ENCODE peak calls at places on chromosomes 11 and 22, in six cellular contexts. B is neuronal stem cell, V is mesendoderm, P is mesenchymal stem cell, E is IMR-90, U is H9. H is an unnamed sample.

GRCh38 chr11:77968337-77968736 is 26.1 kb downstream of the INTS4 start:
- DNase-seq in B (no peak), V (no peak), P (no peak), E (no peak), U (no peak), H (no peak)

GRCh38 chr22:46911341-46911740 is 148.9 kb downstream of the TBC1D22A start:
- DNase-seq in B (no peak), V (no peak), P (no peak), E (no peak), U (no peak), H (no peak)

GRCh38 chr11:10514713-10515112 is 26.3 kb downstream of the RNF141 start:
- DNase-seq in B (no peak), V (no peak), P (peak; percentile 37), E (peak; percentile 14), U (no peak), H (no peak)

GRCh38 chr11:125426818-125427528 is 69.1 kb downstream of the FEZ1 start:
- DNase-seq in B (no peak), V (no peak), P (no peak), E (no peak), U (no peak), H (no peak)

GRCh38 chr11:62217191-62217748 is 8.8 kb downstream of the SCGB2A1 start:
- DNase-seq in B (no peak), V (peak; percentile 37), P (peak; percentile 4), E (no peak), U (no peak), H (no peak)

GRCh38 chr11:124865181-124865901 is at the start of gene ROBO3:
- DNase-seq in B (no peak), V (peak; percentile 21), P (peak; percentile 26), E (no peak), U (no peak), H (no peak)

GRCh38 chr11:128039140-128040021 is 548.0 kb downstream of the ETS1 start:
- DNase-seq in B (no peak), V (no peak), P (peak; percentile 52), E (peak; percentile 82), U (no peak), H (no peak)

GRCh38 chr11:43278302-43278956 is 33.4 kb upstream of the API5 start:
- DNase-seq in B (peak; percentile 23), V (peak; percentile 79), P (peak; percentile 19), E (peak; percentile 23), U (peak; percentile 60), H (peak; percentile 67)

GRCh38 chr11:134669796-134670195 is 257.8 kb upstream of the B3GAT1 start:
- DNase-seq in B (no peak), V (no peak), P (no peak), E (no peak), U (no peak), H (no peak)

GRCh38 chr11:118820412-118821357 is 29.7 kb upstream of the DDX6 start:
- DNase-seq in B (no peak), V (peak; percentile 9), P (no peak), E (no peak), U (peak; percentile 44), H (no peak)

GRCh38 chr11:96311120-96311568 is 31.9 kb downstream of the MAML2 start:
- DNase-seq in B (no peak), V (no peak), P (no peak), E (peak; percentile 74), U (no peak), H (peak; percentile 44)

GRCh38 chr11:84146826-84147225 is 860.7 kb upstream of the CCDC90B start:
- DNase-seq in B (no peak), V (peak; percentile 23), P (no peak), E (no peak), U (no peak), H (no peak)

GRCh38 chr11:83459802-83460201 is 173.6 kb upstream of the CCDC90B start:
- DNase-seq in B (no peak), V (no peak), P (no peak), E (no peak), U (no peak), H (no peak)

GRCh38 chr11:9460322-9461067 is at the start of gene ZNF143:
- DNase-seq in B (peak; percentile 100), V (peak; percentile 100), P (peak; percentile 100), E (peak; percentile 100), U (peak; percentile 100), H (peak; percentile 100)

GRCh38 chr11:352456-353180 is 16.7 kb upstream of the B4GALNT4 start:
- DNase-seq in B (no peak), V (no peak), P (no peak), E (no peak), U (no peak), H (no peak)

GRCh38 chr11:25065711-25066110 is 568.9 kb downstream of the LUZP2 start:
- DNase-seq in B (no peak), V (no peak), P (peak; percentile 26), E (peak; percentile 78), U (no peak), H (no peak)

GRCh38 chr22:41327124-41327523 is 25.8 kb downstream of the ZC3H7B start:
- DNase-seq in B (no peak), V (no peak), P (no peak), E (no peak), U (no peak), H (no peak)

GRCh38 chr11:66568124-66568916 is at the start of gene CTSF:
- DNase-seq in B (no peak), V (no peak), P (no peak), E (peak; percentile 49), U (peak; percentile 67), H (peak; percentile 88)
- H3K18ac ChIP-seq in B (peak within 1 kb of the TSS; percentile 56), V (no peak within 1 kb of the TSS), P (no peak within 1 kb of the TSS), E (no peak within 1 kb of the TSS), U (peak within 1 kb of the TSS; percentile 34), H (no peak within 1 kb of the TSS)

GRCh38 chr22:26648761-26649363 is 8.5 kb upstream of the MIAT start:
- DNase-seq in B (no peak), V (no peak), P (peak; percentile 27), E (no peak), U (no peak), H (no peak)
- H3K18ac ChIP-seq in B (no peak overlapping the region), V (no peak overlapping the region), P (no peak overlapping the region), E (no peak overlapping the region), U (peak overlapping the region; percentile 49), H (no peak overlapping the region)

GRCh38 chr11:19821412-19821875 is 108.8 kb downstream of the NAV2 start:
- DNase-seq in B (no peak), V (no peak), P (peak; percentile 42), E (no peak), U (no peak), H (no peak)

GRCh38 chr11:19819148-19819547 is 106.5 kb downstream of the NAV2 start:
- DNase-seq in B (no peak), V (no peak), P (no peak), E (no peak), U (no peak), H (no peak)

GRCh38 chr11:19820100-19820499 is 107.5 kb downstream of the NAV2 start:
- DNase-seq in B (no peak), V (no peak), P (peak; percentile 43), E (peak; percentile 29), U (no peak), H (no peak)

GRCh38 chr11:19821993-19822392 is 109.4 kb downstream of the NAV2 start:
- DNase-seq in B (no peak), V (no peak), P (no peak), E (no peak), U (no peak), H (no peak)

GRCh38 chr11:19822531-19822930 is 109.9 kb downstream of the NAV2 start:
- DNase-seq in B (no peak), V (no peak), P (no peak), E (no peak), U (no peak), H (no peak)
- H3K18ac ChIP-seq in B (no peak overlapping the region), V (no peak overlapping the region), P (no peak overlapping the region), E (no peak overlapping the region), U (no peak overlapping the region), H (no peak overlapping the region)

GRCh38 chr11:34830035-34830434 is 86.1 kb downstream of the APIP start:
- DNase-seq in B (no peak), V (peak; percentile 63), P (no peak), E (no peak), U (no peak), H (no peak)
- H3K18ac ChIP-seq in B (no peak overlapping the region), V (no peak overlapping the region), P (no peak overlapping the region), E (no peak overlapping the region), U (no peak overlapping the region), H (no peak overlapping the region)

DNA sequence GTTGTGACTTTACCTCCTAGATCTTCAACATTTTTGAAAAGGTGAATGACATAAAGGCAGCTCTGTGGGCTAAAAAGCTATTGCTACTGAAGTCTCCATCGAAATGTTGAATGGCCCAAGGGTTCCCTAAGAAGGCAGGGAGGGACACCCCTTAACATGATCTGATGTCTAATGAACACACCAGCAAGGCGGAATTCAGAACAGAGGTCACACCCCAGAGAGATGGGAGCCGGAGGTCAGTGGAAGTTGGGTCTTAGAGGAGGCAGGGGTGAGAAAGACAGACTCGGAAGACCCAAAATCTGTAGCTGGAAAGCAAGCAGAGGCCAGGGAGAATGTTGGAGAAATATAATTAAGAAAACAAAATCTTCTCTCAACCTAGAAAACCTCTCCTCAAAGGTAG is 79.0 kb downstream of the TRIM29 start:
- DNase-seq in B (no peak), V (no peak), P (no peak), E (no peak), U (peak; percentile 9), H (no peak)
- H3K18ac ChIP-seq in B (no peak overlapping the region), V (no peak overlapping the region), P (no peak overlapping the region), E (no peak overlapping the region), U (peak overlapping the region; percentile 29), H (no peak overlapping the region)

GRCh38 chr11:46010100-46010499 is 87.6 kb downstream of the LARGE2 start:
- DNase-seq in B (no peak), V (no peak), P (no peak), E (no peak), U (no peak), H (no peak)

GRCh38 chr11:46017341-46017740 is 94.9 kb downstream of the LARGE2 start:
- DNase-seq in B (no peak), V (no peak), P (no peak), E (no peak), U (no peak), H (no peak)

GRCh38 chr11:46009647-46010046 is 87.2 kb downstream of the LARGE2 start:
- DNase-seq in B (no peak), V (no peak), P (no peak), E (no peak), U (no peak), H (no peak)

GRCh38 chr11:46015941-46016340 is 93.5 kb downstream of the LARGE2 start:
- DNase-seq in B (no peak), V (no peak), P (peak; percentile 44), E (peak; percentile 27), U (no peak), H (peak; percentile 32)

DNA sequence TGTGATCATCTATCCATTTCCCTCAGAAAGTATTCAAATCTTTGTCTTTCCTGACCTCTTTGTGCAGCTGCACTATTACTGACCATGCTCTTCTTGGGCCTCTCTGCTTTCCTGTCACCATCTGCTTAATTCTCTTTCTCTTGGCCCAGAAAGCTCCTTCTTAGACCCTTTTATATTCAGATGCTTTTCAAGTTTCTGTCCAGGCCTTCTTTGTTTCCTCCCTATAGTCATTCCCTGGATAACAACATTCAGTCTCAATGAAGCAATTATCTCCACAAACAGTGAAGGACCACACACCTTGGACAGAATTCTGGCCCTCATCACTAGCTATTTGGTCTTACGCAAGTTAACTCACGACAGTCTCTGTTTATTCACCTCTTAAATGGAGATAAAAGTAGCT is 89.7 kb downstream of the LARGE2 start:
- DNase-seq in B (peak; percentile 45), V (no peak), P (no peak), E (no peak), U (no peak), H (no peak)
- H3K18ac ChIP-seq in B (no peak overlapping the region), V (no peak overlapping the region), P (no peak overlapping the region), E (no peak overlapping the region), U (no peak overlapping the region), H (no peak overlapping the region)

H was measured in trophoblast cell.